ENCODE peak calls at places on chromosomes 4 and X, in four cellular contexts. Y, F, Z and I are unnamed samples.
A peak's percentile ranks its signal among the peaks of the same experiment; 100 is the strongest.

GRCh38 chr4:3276961-3277360 is 15.9 kb upstream of the RGS12 start:
- DNase-seq in Z (no peak), Y (no peak), F (no peak), I (no peak)

GRCh38 chr4:16897991-16898827 is at the start of gene LDB2:
- DNase-seq in F (peak; percentile 53), Y (no peak), Z (peak; percentile 67), I (no peak)

GRCh38 chr4:76002176-76002575 is 5.1 kb downstream of the CXCL9 start:
- DNase-seq in Y (no peak), F (no peak), Z (no peak), I (no peak)

GRCh38 chr4:34649716-34650115 is 1594.6 kb downstream of the ARAP2 start:
- DNase-seq in F (no peak), Y (no peak), Z (no peak), I (no peak)

GRCh38 chr4:54282837-54283236 is 53.7 kb downstream of the PDGFRA start:
- DNase-seq in Y (no peak), F (no peak), Z (no peak), I (no peak)

GRCh38 chr4:15893967-15894366 is 44.6 kb downstream of the FGFBP1 start:
- DNase-seq in F (no peak), Z (no peak), Y (no peak), I (no peak)

GRCh38 chr4:53004497-53005148 is 142.5 kb downstream of the RASL11B start:
- DNase-seq in Y (no peak), Z (no peak), F (no peak), I (no peak)

GRCh38 chrX:56728752-56729151 is 291 bp upstream of the NBDY start:
- DNase-seq in Z (no peak), Y (no peak), F (peak; percentile 39), I (no peak)

GRCh38 chrX:47571215-47571614 is 10.2 kb downstream of the ARAF start:
- DNase-seq in F (no peak), Y (no peak), Z (no peak), I (no peak)

GRCh38 chr4:151743894-151744293 is 16.9 kb downstream of the GATB start:
- DNase-seq in Y (no peak), F (no peak), Z (no peak), I (no peak)

GRCh38 chr4:151743128-151743854 is 17.5 kb downstream of the GATB start:
- DNase-seq in Z (no peak), Y (no peak), F (no peak), I (no peak)

GRCh38 chr4:151739118-151739517 is 21.7 kb downstream of the GATB start:
- DNase-seq in F (no peak), Y (no peak), Z (no peak), I (no peak)

GRCh38 chr4:151745727-151746231 is 15.0 kb downstream of the GATB start:
- DNase-seq in Z (no peak), Y (no peak), F (no peak), I (no peak)

GRCh38 chr4:151744614-151745013 is 16.2 kb downstream of the GATB start:
- DNase-seq in Y (no peak), Z (no peak), F (no peak), I (no peak)
- H3K27ac ChIP-seq in Y (no peak overlapping the region), Z (no peak overlapping the region), F (no peak overlapping the region), I (no peak overlapping the region)

GRCh38 chrX:27694667-27695066 is 104.5 kb downstream of the DCAF8L2 start:
- DNase-seq in Y (no peak), Z (no peak), F (no peak), I (no peak)
- H3K27me3 ChIP-seq in Y (no peaks in the 10 kb centered on the region), Z (no peaks in the 10 kb centered on the region), F (no peaks in the 10 kb centered on the region), I (no peaks in the 10 kb centered on the region)

GRCh38 chr4:121408-122084 is 2.8 kb upstream of the ZNF718 start:
- DNase-seq in Y (no peak), Z (no peak), F (no peak), I (no peak)
- H3K9me3 ChIP-seq in Y (no peaks in the 10 kb centered on the region), Z (peaks cover 8% of the 10 kb centered on the region), F (no peaks in the 10 kb centered on the region), I (peaks cover 57% of the 10 kb centered on the region)

GRCh38 chrX:25807022-25807421 is 331.1 kb upstream of the MAGEB18 start:
- DNase-seq in Y (no peak), Z (no peak), F (no peak), I (no peak)
- H3K27ac ChIP-seq in Y (no peak overlapping the region), Z (no peak overlapping the region), F (no peak overlapping the region), I (no peak overlapping the region)

GRCh38 chr4:184189966-184190365 is 27.7 kb downstream of the ENPP6 start:
- DNase-seq in Y (no peak), Z (no peak), F (no peak), I (no peak)
- H3K27me3 ChIP-seq in Y (no peaks in the 10 kb centered on the region), Z (no peaks in the 10 kb centered on the region), F (no peaks in the 10 kb centered on the region), I (no peaks in the 10 kb centered on the region)

GRCh38 chrX:144333429-144333828 is 449.6 kb downstream of the UBE2NL start:
- DNase-seq in Z (no peak), Y (no peak), F (no peak), I (no peak)
- H3K9me3 ChIP-seq in Z (no peaks in the 10 kb centered on the region), Y (no peaks in the 10 kb centered on the region), F (no peaks in the 10 kb centered on the region), I (no peaks in the 10 kb centered on the region)

DNA sequence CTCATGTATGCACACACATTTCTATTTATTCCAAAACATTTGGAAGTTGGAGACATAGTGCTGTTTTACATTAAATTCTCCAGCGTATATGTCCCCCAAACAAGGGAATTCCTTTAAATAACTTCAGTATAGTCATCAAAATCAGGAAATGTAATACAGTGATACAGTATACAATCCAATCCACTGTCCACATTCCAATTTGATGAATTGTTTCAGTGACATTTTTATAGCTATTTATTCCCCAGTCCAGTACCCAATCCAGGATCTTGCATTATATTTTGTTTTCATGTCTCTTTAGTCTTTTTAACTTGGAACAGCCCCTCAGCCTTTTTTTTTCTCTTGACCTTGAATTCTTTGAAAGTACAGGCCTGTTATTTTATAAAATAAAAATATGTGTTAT is 233.0 kb downstream of the DKK2 start:
- DNase-seq in Y (no peak), Z (no peak), F (no peak), I (no peak)
- H3K27ac ChIP-seq in Y (no peak overlapping the region), Z (no peak overlapping the region), F (no peak overlapping the region), I (no peak overlapping the region)

GRCh38 chrX:31287861-31288260 is 216.0 kb upstream of the FTHL17 start:
- DNase-seq in Y (no peak), Z (no peak), F (no peak), I (no peak)

GRCh38 chrX:31298881-31299280 is 227.0 kb upstream of the FTHL17 start:
- DNase-seq in F (no peak), Z (no peak), Y (no peak), I (no peak)

GRCh38 chrX:31294475-31294874 is 222.6 kb upstream of the FTHL17 start:
- DNase-seq in F (no peak), Z (no peak), Y (no peak), I (no peak)

GRCh38 chrX:31297881-31298280 is 226.0 kb upstream of the FTHL17 start:
- DNase-seq in Z (no peak), F (no peak), Y (no peak), I (no peak)

GRCh38 chrX:31293409-31293808 is 221.6 kb upstream of the FTHL17 start:
- DNase-seq in Z (no peak), F (peak; percentile 23), Y (no peak), I (no peak)
- H3K27me3 ChIP-seq in Z (no peaks in the 10 kb centered on the region), F (no peaks in the 10 kb centered on the region), Y (no peaks in the 10 kb centered on the region), I (no peaks in the 10 kb centered on the region)